ENCODE peak calls at places on chromosomes 12 and 14, in four cellular contexts. A is CD8-positive, alpha-beta T cell; M is endodermal cell; E is omental fat pad. O is an unnamed sample.

GRCh38 chr12:115375188-115375991 is 691.4 kb upstream of the TBX3 start:
- DNase-seq in A (no peak), M (peak), E (no peak), O (peak)

GRCh38 chr14:45181806-45182205 is 46.1 kb downstream of the FANCM start:
- DNase-seq in M (no peak), E (no peak), A (no peak), O (no peak)

GRCh38 chr12:27644446-27644845 is 51.8 kb upstream of the REP15 start:
- DNase-seq in M (no peak), A (no peak), E (no peak), O (no peak)

GRCh38 chr12:1518763-1519516 is 75.4 kb downstream of the FBXL14 start:
- DNase-seq in E (no peak), M (peak), A (no peak), O (peak)

GRCh38 chr12:77354766-77355362 is 289.5 kb upstream of the E2F7 start:
- DNase-seq in E (no peak), A (no peak), M (no peak), O (no peak)

GRCh38 chr14:60183724-60184596 is 18.8 kb upstream of the DHRS7 start:
- DNase-seq in A (no peak), M (no peak), E (no peak), O (peak)

GRCh38 chr12:15601210-15601800 is 187.9 kb downstream of the EPS8 start:
- DNase-seq in E (no peak), A (no peak), M (no peak), O (peak)

GRCh38 chr14:35506461-35506860 is 27.5 kb upstream of the INSM2 start:
- DNase-seq in M (no peak), A (no peak), E (no peak), O (no peak)

GRCh38 chr14:52338282-52338681 is 24.2 kb downstream of the PTGER2 start:
- DNase-seq in E (no peak), A (no peak), M (no peak), O (peak)

GRCh38 chr12:30874455-30875313 is 51.9 kb upstream of the TSPAN11 start:
- DNase-seq in E (no peak), A (no peak), M (peak), O (no peak)

GRCh38 chr14:58816416-58817115 is 178.8 kb downstream of the DACT1 start:
- DNase-seq in M (no peak), E (no peak), A (no peak), O (no peak)

GRCh38 chr14:90087433-90087832 is 25.6 kb downstream of the KCNK13 start:
- DNase-seq in A (no peak), E (peak), M (no peak), O (peak)

GRCh38 chr14:42779024-42779423 is 1172.3 kb downstream of the LRFN5 start:
- DNase-seq in M (no peak), E (no peak), A (no peak), O (peak)

GRCh38 chr14:104964546-104964945 is 13.6 kb downstream of the AHNAK2 start:
- DNase-seq in E (no peak), M (no peak), A (no peak), O (no peak)

GRCh38 chr14:76863724-76864407 is 37.7 kb downstream of the LRRC74A start:
- DNase-seq in E (no peak), M (no peak), A (no peak), O (no peak)

GRCh38 chr14:77099425-77100167 is 1.5 kb downstream of the CIPC start:
- DNase-seq in E (no peak), A (no peak), M (no peak), O (peak)

GRCh38 chr12:663293-663871 is at the start of gene NINJ2:
- DNase-seq in M (no peak), A (no peak), E (no peak), O (no peak)

GRCh38 chr12:101885912-101886561 is 8.7 kb downstream of the DRAM1 start:
- DNase-seq in E (no peak), M (no peak), A (no peak), O (no peak)

GRCh38 chr14:23580152-23580926 is 1.7 kb upstream of the JPH4 start:
- DNase-seq in E (no peak), M (peak), A (peak), O (no peak)

GRCh38 chr12:69254046-69254445 is 14.7 kb downstream of the CPSF6 start:
- DNase-seq in A (no peak), M (no peak), E (no peak), O (no peak)

GRCh38 chr12:28032811-28033537 is 60.4 kb upstream of the PTHLH start:
- DNase-seq in A (no peak), E (no peak), M (no peak), O (no peak)

GRCh38 chr14:38593477-38593876 is 337.6 kb upstream of the CLEC14A start:
- DNase-seq in A (no peak), E (no peak), M (no peak), O (peak)

GRCh38 chr14:53963491-53964227 is 7.0 kb upstream of the BMP4 start:
- DNase-seq in M (peak), E (no peak), A (no peak), O (peak)
- TF ChIP-seq CTCF in M (peak), E (no peak), A (no peak), O (peak)

DNA sequence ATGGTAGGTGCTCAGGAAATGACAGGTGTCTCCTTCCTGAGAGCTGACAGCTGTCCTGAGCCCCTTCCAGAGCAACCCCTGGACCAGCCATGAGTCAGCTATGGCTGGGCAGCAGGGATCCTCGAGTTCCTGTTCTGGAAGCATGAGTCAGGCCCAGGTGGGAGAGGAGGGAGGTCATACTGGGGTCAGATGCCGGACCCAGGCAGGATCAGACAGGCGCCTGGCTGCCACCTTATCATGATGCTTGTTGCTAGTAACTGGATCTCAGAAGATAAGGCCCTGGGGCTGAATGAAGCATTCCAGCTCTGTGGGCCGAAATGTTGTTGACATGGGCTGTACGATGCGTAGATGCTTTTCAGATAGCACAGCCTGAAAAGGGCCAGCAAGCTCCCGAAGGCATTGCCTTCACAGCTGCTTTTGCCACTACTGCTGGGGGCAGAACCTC is 17.4 kb upstream of the KRT7 start:
- DNase-seq in E (no peak), A (no peak), M (peak), O (no peak)
- TF ChIP-seq CTCF in E (no peak), A (no peak), M (no peak), O (no peak)

GRCh38 chr14:56117765-56118610 is at the start of gene PELI2:
- DNase-seq in E (peak), A (peak), M (peak), O (peak)
- TF ChIP-seq CTCF in E (no peak), A (no peak), M (peak), O (no peak)

DNA sequence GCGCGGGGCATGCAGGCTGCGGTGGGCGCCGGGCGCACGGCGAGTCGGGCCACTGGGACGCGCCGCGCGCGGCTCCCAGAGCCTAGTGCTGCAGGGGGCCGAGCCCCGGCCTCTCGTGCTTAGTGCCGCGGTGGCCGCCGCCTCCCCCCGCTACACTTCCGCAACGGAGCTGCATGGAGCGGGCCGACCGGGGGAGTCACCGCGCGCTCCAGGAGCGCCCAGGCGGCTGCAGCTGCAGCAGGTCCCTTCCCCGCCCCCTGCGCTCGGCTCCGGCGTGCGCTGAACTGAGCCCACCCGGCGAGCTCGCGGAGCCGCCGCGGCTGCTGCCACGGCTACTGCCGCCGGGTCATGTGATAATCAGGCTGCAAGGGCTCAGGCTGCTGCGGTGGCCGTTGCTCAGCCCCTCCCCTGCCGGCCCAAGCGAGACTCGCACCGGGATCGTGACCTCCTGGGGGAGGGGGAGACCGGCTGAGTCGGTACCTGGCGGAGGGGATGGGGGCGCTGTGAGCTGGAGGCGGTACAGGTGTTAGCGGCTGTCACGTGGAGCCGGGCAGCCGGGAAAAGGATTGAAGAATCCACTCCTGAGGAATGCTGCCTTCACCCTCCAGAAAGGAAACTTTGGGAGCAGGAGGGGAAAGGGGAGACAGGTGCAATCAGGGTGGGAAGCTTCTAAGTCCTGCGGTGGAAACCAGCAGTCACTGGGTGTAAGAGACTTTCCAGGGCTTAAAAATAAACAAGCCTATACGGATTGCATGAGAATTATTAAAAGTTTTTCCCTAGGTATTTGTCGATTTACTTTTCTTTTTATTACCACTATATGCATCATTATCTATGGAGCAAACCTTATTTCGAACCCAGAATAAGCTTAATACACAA is at the start of gene PPM1H:
- DNase-seq in M (peak), A (no peak), E (peak), O (peak)
- TF ChIP-seq CTCF in M (peak), A (no peak), E (no peak), O (peak)

GRCh38 chr12:110002691-110003515 is 3.7 kb downstream of the ANKRD13A start:
- DNase-seq in E (no peak), M (no peak), A (no peak), O (peak)
- TF ChIP-seq CTCF in E (no peak), M (no peak), A (no peak), O (no peak)

DNA sequence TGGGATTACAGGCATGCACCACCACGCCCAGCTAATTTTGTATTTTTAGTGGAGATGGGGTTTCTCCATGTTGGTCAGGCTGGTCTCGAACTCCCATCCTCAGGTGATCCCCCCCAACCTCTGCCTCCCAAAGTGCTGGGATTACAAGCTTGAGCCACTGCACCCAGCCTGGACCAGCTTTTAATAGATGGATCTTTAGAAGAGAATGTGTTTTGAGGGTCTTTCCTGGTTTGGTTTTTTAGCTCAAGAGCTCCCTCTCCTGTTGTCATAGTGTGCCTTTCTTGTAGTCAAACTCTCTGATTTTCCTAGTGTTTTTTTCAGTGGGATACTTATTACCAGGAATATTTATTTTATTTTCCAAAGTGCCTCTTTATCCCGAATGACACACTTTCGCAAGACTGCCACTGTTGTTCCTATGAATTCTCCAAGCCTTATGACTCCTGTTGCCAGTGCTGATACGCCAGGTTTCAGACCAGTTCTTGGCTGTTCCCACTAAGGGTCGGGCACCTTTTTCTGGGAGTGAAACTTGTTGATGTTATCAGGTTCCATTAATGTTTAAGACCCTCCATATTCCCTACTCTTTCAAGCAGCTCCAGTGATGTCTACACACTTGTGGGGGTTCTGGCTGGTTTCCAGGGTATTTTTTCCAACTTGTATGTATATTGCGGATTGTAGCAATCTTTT is 31.5 kb upstream of the LIMA1 start:
- DNase-seq in A (no peak), E (no peak), M (peak), O (peak)
- TF ChIP-seq CTCF in A (peak), E (no peak), M (peak), O (peak)

DNA sequence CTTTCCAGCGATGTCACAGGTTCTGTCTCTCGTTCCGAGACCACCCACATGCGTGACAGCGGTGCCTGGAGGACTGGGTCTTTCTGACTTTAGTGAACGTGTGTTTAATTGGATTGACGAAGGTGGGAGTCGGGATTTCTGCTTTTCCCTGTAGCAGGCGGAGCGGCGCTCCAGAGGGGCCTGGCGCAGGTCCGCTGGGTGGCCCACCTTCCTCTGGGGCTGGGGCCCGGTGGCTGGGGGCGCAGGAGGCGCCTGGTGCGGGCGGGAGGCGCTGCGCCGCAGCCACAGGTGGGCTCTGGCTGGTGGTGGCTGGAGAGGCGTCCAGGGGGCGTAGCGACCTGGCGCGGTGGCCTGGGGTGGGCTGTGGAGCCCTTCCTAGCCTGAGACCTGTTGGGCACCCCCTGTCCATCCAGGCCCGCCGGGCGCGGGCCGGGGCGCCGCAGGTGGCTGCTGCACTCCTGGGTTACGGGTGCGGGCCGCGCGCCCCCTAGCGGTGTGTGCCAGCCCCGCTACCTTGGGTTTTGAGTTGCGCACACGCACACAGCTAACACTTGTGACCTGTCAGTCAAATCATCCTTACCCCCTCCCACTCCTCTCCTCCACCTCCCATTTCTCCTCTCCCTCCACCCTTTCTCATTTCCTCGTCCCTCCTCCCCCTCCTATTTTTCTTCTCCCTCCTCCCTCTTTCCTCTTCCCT is 2.0 kb downstream of the MEG3 start:
- DNase-seq in E (no peak), M (no peak), A (no peak), O (peak)
- TF ChIP-seq CTCF in E (no peak), M (peak), A (no peak), O (peak)

O was measured in foreskin fibroblast.